ENCODE peak calls at places on chromosomes 6 and 20, in seven cellular contexts. B, T, S, K, J, P and U are unnamed samples.

GRCh38 chr6:92364948-92365386 is 1054.4 kb downstream of the EPHA7 start:
- DNase-seq in B (no peak), T (no peak), S (no peak), K (peak; percentile 96), J (no peak), P (no peak), U (no peak)

GRCh38 chr6:39426057-39426592 is 103.6 kb upstream of the KCNK16 start:
- DNase-seq in B (no peak), T (no peak), S (no peak), K (no peak), J (no peak), P (no peak), U (no peak)

GRCh38 chr20:2326046-2326445 is 30.2 kb downstream of the TGM3 start:
- DNase-seq in B (no peak), T (no peak), S (no peak), K (no peak), J (no peak), P (no peak), U (no peak)

GRCh38 chr6:138590796-138591709 is 91.8 kb upstream of the NHSL1 start:
- DNase-seq in B (peak; percentile 51), T (peak; percentile 31), S (peak; percentile 64), K (peak; percentile 89), J (no peak), P (peak; percentile 72), U (peak; percentile 77)

GRCh38 chr20:44776977-44777376 is 31.3 kb downstream of the KCNK15 start:
- DNase-seq in B (no peak), T (no peak), S (no peak), K (peak; percentile 31), J (no peak), P (peak; percentile 24), U (peak; percentile 48)

GRCh38 chr6:84150680-84151079 is 76.8 kb downstream of the CEP162 start:
- DNase-seq in B (no peak), T (no peak), S (no peak), K (no peak), J (no peak), P (no peak), U (no peak)

GRCh38 chr6:91486200-91486599 is 899.3 kb upstream of the MAP3K7 start:
- DNase-seq in B (no peak), T (no peak), S (no peak), K (no peak), J (no peak), P (no peak), U (no peak)

GRCh38 chr20:11210611-11211010 is 536.8 kb upstream of the JAG1 start:
- DNase-seq in B (no peak), T (no peak), S (no peak), K (no peak), J (no peak), P (no peak), U (no peak)

GRCh38 chr6:164826831-164827468 is 482.5 kb downstream of the C6orf118 start:
- DNase-seq in B (no peak), T (no peak), S (no peak), K (no peak), J (no peak), P (no peak), U (no peak)

GRCh38 chr6:39665871-39666270 is 59.3 kb downstream of the KIF6 start:
- DNase-seq in B (no peak), T (no peak), S (no peak), K (no peak), J (no peak), P (no peak), U (no peak)

GRCh38 chr6:112933947-112934346 is 586.8 kb downstream of the RFPL4B start:
- DNase-seq in B (no peak), T (no peak), S (no peak), K (no peak), J (no peak), P (no peak), U (no peak)

GRCh38 chr6:6998194-6998569 is 109.6 kb upstream of the RREB1 start:
- DNase-seq in B (no peak), T (no peak), S (no peak), K (no peak), J (no peak), P (no peak), U (peak; percentile 17)

GRCh38 chr6:31267504-31268371 is 4.2 kb downstream of the HLA-C start:
- DNase-seq in B (no peak), T (no peak), S (no peak), K (no peak), J (no peak), P (no peak), U (no peak)

GRCh38 chr20:24842591-24843442 is 106.3 kb upstream of the CST7 start:
- DNase-seq in B (no peak), T (peak; percentile 98), S (no peak), K (no peak), J (no peak), P (no peak), U (no peak)

GRCh38 chr6:114085206-114085605 is 114.3 kb upstream of the HDAC2 start:
- DNase-seq in B (no peak), T (no peak), S (no peak), K (no peak), J (no peak), P (no peak), U (no peak)

GRCh38 chr6:138162104-138162946 is 586 bp downstream of the ARFGEF3 start:
- DNase-seq in B (peak; percentile 15), T (no peak), S (no peak), K (no peak), J (no peak), P (no peak), U (peak; percentile 79)

GRCh38 chr6:24545691-24546090 is 50.9 kb downstream of the ALDH5A1 start:
- DNase-seq in B (no peak), T (no peak), S (no peak), K (peak; percentile 24), J (no peak), P (no peak), U (peak; percentile 56)

GRCh38 chr20:50663095-50663821 is 28.1 kb downstream of the RIPOR3 start:
- DNase-seq in B (peak; percentile 56), T (no peak), S (peak; percentile 36), K (peak; percentile 84), J (no peak), P (no peak), U (peak; percentile 24)

GRCh38 chr6:36955136-36955535 is 598 bp downstream of the PI16 start:
- DNase-seq in B (no peak), T (no peak), S (no peak), K (no peak), J (no peak), P (no peak), U (no peak)

GRCh38 chr20:51609251-51609650 is 66.7 kb upstream of the NFATC2 start:
- DNase-seq in B (no peak), T (no peak), S (no peak), K (no peak), J (no peak), P (no peak), U (no peak)

GRCh38 chr6:145247677-145248419 is 487.5 kb downstream of the EPM2A start:
- DNase-seq in B (no peak), T (no peak), S (no peak), K (no peak), J (peak; percentile 7), P (no peak), U (no peak)

GRCh38 chr6:16514249-16514648 is 247.0 kb downstream of the ATXN1 start:
- DNase-seq in B (peak; percentile 33), T (no peak), S (no peak), K (peak; percentile 28), J (no peak), P (peak; percentile 31), U (peak; percentile 53)

GRCh38 chr6:52423971-52424381 is 3.8 kb downstream of the EFHC1 start:
- DNase-seq in B (no peak), T (no peak), S (no peak), K (peak; percentile 54), J (no peak), P (no peak), U (no peak)

GRCh38 chr6:80967618-80968017 is 784.9 kb downstream of the TENT5A start:
- DNase-seq in B (no peak), T (no peak), S (no peak), K (no peak), J (no peak), P (no peak), U (no peak)

GRCh38 chr20:61073376-61073775 is 178.7 kb upstream of the CDH4 start:
- DNase-seq in B (no peak), T (no peak), S (no peak), K (no peak), J (no peak), P (no peak), U (no peak)

DNA sequence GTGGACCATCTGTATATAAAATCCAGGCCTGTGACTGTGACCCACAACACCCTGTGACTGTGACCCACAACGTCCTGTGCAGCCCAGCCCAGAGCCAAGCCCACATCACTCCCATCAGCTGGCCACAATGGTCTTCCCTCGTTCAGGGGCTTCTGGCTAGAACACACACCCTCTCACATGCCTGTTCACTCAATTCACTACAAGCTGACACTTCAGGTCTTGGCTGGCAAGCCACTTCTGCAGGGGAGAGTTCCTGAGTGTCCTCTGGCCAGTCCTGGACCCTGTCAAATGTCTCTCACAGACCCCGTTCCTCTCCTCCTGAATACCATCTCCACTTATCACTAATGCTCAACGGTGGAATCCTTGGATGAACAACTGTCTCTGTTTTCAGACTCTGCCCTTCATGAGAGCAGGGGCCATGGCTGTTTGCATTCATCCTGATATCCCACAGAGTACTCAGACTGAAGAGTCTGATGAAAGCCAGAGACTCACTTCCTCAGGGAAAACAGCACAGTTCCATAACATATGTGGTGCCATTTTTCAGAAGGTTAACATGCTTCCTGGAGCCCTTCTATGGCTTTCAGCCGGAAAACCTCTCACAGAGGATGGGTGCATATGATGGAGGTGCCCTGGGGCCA is 56.0 kb downstream of the MYH7B start:
- DNase-seq in B (no peak), T (no peak), S (no peak), K (no peak), J (no peak), P (no peak), U (no peak)
- TF ChIP-seq JUND in B (no peak), T (no peak), S (no peak), K (no peak), J (no peak), P (no peak), U (no peak)

GRCh38 chr20:37417857-37418501 is 72.0 kb downstream of the SRC start:
- DNase-seq in B (no peak), T (no peak), S (no peak), K (no peak), J (no peak), P (no peak), U (no peak)
- TF ChIP-seq JUND in B (no peak), T (no peak), S (no peak), K (no peak), J (no peak), P (no peak), U (no peak)

GRCh38 chr6:3351105-3351676 is 92.4 kb downstream of the PSMG4 start:
- DNase-seq in B (no peak), T (no peak), S (no peak), K (no peak), J (no peak), P (peak; percentile 34), U (no peak)
- TF ChIP-seq JUND in B (no peak), T (no peak), S (no peak), K (no peak), J (no peak), P (no peak), U (no peak)

DNA sequence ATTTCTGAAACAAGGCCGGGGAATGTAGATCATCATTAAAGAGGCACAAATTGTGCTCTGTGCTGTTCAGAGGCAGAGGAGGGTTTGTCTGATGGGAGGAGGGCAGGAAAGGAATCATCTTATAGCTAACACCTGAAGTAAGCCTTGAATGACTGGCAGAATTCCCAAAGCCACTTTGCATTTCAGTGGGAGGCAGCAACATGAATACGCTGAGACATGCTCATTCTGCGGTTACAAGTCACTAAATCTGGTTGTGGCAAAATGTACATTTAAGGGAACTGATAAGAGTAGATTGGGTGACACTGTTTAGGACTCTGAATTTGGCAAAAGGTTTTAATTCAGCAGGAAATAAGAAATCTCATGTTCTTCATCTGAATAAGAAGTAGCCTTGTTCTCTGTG is 4.4 kb upstream of the COL19A1 start:
- DNase-seq in B (no peak), T (no peak), S (no peak), K (no peak), J (no peak), P (no peak), U (no peak)
- TF ChIP-seq JUND in B (no peak), T (no peak), S (no peak), K (no peak), J (no peak), P (no peak), U (no peak)